ENCODE peak calls at places on chromosome 19, in five cellular contexts. One of them, this sample, is unnamed.

GRCh38 chr19:40225440-40226305 is 816 bp downstream of the CCNP start:
- DNase-seq in body of pancreas: no peak
- DNase-seq in vagina: no peak
- DNase-seq in GM23338: peak; percentile 54
- DNase-seq in heart right ventricle: no peak
- DNase-seq in this sample: no peak

GRCh38 chr19:32354345-32354744 is 8.9 kb downstream of the ZNF507 start:
- DNase-seq in heart right ventricle: no peak
- DNase-seq in GM23338: no peak
- DNase-seq in body of pancreas: no peak
- DNase-seq in vagina: no peak
- DNase-seq in this sample: no peak

GRCh38 chr19:45468803-45469131 is 971 bp downstream of the FOSB start:
- DNase-seq in body of pancreas: no peak
- DNase-seq in heart right ventricle: no peak
- DNase-seq in GM23338: no peak
- DNase-seq in vagina: no peak
- DNase-seq in this sample: no peak

GRCh38 chr19:43290568-43291359 is 21.4 kb upstream of the PSG9 start:
- DNase-seq in GM23338: peak; percentile 32
- DNase-seq in heart right ventricle: no peak
- DNase-seq in body of pancreas: no peak
- DNase-seq in vagina: no peak
- DNase-seq in this sample: no peak

GRCh38 chr19:3548594-3548993 is 8.8 kb downstream of the MFSD12 start:
- DNase-seq in heart right ventricle: no peak
- DNase-seq in vagina: no peak
- DNase-seq in body of pancreas: no peak
- DNase-seq in GM23338: no peak
- DNase-seq in this sample: no peak

GRCh38 chr19:35436477-35437141 is 11.4 kb upstream of the FFAR2 start:
- DNase-seq in heart right ventricle: peak; percentile 26
- DNase-seq in body of pancreas: no peak
- DNase-seq in GM23338: no peak
- DNase-seq in vagina: no peak
- DNase-seq in this sample: no peak

GRCh38 chr19:40524655-40525054 is 52.0 kb upstream of the SHKBP1 start:
- DNase-seq in body of pancreas: no peak
- DNase-seq in heart right ventricle: no peak
- DNase-seq in GM23338: no peak
- DNase-seq in vagina: no peak
- DNase-seq in this sample: no peak

GRCh38 chr19:58498316-58499020 is 13.3 kb downstream of the SLC27A5 start:
- DNase-seq in GM23338: no peak
- DNase-seq in vagina: no peak
- DNase-seq in body of pancreas: peak; percentile 45
- DNase-seq in heart right ventricle: no peak
- DNase-seq in this sample: no peak

GRCh38 chr19:531753-532571 is at the start of gene CDC34:
- DNase-seq in vagina: no peak
- DNase-seq in heart right ventricle: no peak
- DNase-seq in GM23338: no peak
- DNase-seq in body of pancreas: no peak
- DNase-seq in this sample: no peak

GRCh38 chr19:279656-280055 is 11.5 kb downstream of the PLPP2 start:
- DNase-seq in heart right ventricle: no peak
- DNase-seq in GM23338: no peak
- DNase-seq in body of pancreas: no peak
- DNase-seq in vagina: no peak
- DNase-seq in this sample: no peak

GRCh38 chr19:291561-292280 is 518 bp upstream of the PLPP2 start:
- DNase-seq in heart right ventricle: no peak
- DNase-seq in vagina: no peak
- DNase-seq in GM23338: peak; percentile 39
- DNase-seq in body of pancreas: no peak
- DNase-seq in this sample: peak; percentile 47

GRCh38 chr19:33469171-33470039 is 52.2 kb downstream of the PEPD start:
- DNase-seq in vagina: no peak
- DNase-seq in body of pancreas: no peak
- DNase-seq in GM23338: no peak
- DNase-seq in heart right ventricle: no peak
- DNase-seq in this sample: peak; percentile 12

GRCh38 chr19:40754611-40755247 is 3.7 kb downstream of the SNRPA start:
- DNase-seq in vagina: no peak
- DNase-seq in GM23338: no peak
- DNase-seq in body of pancreas: peak; percentile 44
- DNase-seq in heart right ventricle: no peak
- DNase-seq in this sample: no peak

GRCh38 chr19:38953677-38954076 is 21.9 kb downstream of the FBXO17 start:
- DNase-seq in heart right ventricle: no peak
- DNase-seq in body of pancreas: no peak
- DNase-seq in GM23338: no peak
- DNase-seq in vagina: no peak
- DNase-seq in this sample: no peak

GRCh38 chr19:1066748-1067340 is at the start of gene ARHGAP45:
- DNase-seq in heart right ventricle: no peak
- DNase-seq in vagina: no peak
- DNase-seq in GM23338: peak; percentile 68
- DNase-seq in body of pancreas: no peak
- DNase-seq in this sample: no peak

GRCh38 chr19:43674630-43674982 is 4.6 kb upstream of the PLAUR start:
- DNase-seq in vagina: no peak
- DNase-seq in body of pancreas: no peak
- DNase-seq in GM23338: no peak
- DNase-seq in heart right ventricle: peak; percentile 19
- DNase-seq in this sample: no peak

GRCh38 chr19:19552811-19553210 is 14.7 kb downstream of the CILP2 start:
- DNase-seq in vagina: no peak
- DNase-seq in GM23338: peak; percentile 79
- DNase-seq in body of pancreas: no peak
- DNase-seq in heart right ventricle: no peak
- DNase-seq in this sample: no peak

GRCh38 chr19:5893907-5894703 is 9.5 kb downstream of the NDUFA11 start:
- DNase-seq in GM23338: no peak
- DNase-seq in heart right ventricle: peak; percentile 62
- DNase-seq in vagina: no peak
- DNase-seq in body of pancreas: no peak
- DNase-seq in this sample: peak; percentile 87

GRCh38 chr19:46693760-46694159 is 23.2 kb downstream of the PRKD2 start:
- DNase-seq in GM23338: no peak
- DNase-seq in vagina: no peak
- DNase-seq in body of pancreas: no peak
- DNase-seq in heart right ventricle: no peak
- DNase-seq in this sample: no peak

GRCh38 chr19:42420055-42420544 is 7.1 kb downstream of the LIPE start:
- DNase-seq in GM23338: peak; percentile 84
- DNase-seq in heart right ventricle: no peak
- DNase-seq in body of pancreas: peak; percentile 63
- DNase-seq in vagina: no peak
- DNase-seq in this sample: no peak

GRCh38 chr19:42202290-42202867 is 15.1 kb downstream of the DEDD2 start:
- DNase-seq in heart right ventricle: no peak
- DNase-seq in vagina: no peak
- DNase-seq in GM23338: no peak
- DNase-seq in body of pancreas: no peak
- DNase-seq in this sample: no peak

GRCh38 chr19:31506102-31506501 is 156.9 kb upstream of the TSHZ3 start:
- DNase-seq in heart right ventricle: no peak
- DNase-seq in body of pancreas: no peak
- DNase-seq in vagina: peak; percentile 61
- DNase-seq in GM23338: no peak
- DNase-seq in this sample: no peak

GRCh38 chr19:17834350-17835181 is 13.2 kb downstream of the JAK3 start:
- DNase-seq in vagina: no peak
- DNase-seq in GM23338: peak; percentile 74
- DNase-seq in body of pancreas: no peak
- DNase-seq in heart right ventricle: no peak
- DNase-seq in this sample: no peak
- TF ChIP-seq CTCF in vagina: no peak
- TF ChIP-seq CTCF in GM23338: peak; percentile 22
- TF ChIP-seq CTCF in body of pancreas: no peak
- TF ChIP-seq CTCF in heart right ventricle: no peak
- TF ChIP-seq CTCF in this sample: no peak

DNA sequence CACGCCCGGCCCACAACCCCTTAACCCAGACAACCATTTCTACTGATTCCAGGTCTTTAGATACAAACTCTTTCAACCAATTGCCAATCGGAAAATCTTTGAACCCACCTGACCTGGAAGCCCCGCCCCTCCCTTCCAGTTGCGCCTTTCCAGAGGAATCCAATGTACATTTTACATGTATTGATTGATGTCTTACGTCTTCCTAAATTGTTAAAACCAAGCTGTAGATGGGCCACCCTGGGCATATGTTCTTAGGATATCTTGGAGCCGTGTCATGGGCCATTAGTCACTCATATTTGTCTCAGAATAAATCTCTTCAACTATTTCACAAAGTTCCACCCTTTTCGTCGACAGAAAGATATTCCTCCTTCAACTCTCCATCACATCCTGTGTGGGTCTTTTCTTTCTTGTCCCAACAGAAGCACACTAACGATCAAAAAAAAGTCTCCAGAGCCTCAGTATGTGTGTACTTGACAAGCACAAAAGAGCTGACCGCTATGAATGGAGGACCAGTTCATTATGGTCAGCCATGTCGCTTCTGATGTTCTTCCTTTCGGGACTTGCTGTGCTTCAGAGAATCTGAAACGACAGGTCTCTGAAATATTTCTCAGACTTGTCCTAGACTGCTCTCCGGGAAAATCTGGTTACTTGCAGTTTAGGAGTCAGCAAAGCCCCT is 601 bp upstream of the ZNF749 start:
- DNase-seq in heart right ventricle: no peak
- DNase-seq in GM23338: peak; percentile 80
- DNase-seq in body of pancreas: no peak
- DNase-seq in vagina: no peak
- DNase-seq in this sample: no peak
- H3K27ac ChIP-seq in heart right ventricle: peak overlapping the region; percentile 79
- H3K27ac ChIP-seq in GM23338: peak overlapping the region; percentile 71
- H3K27ac ChIP-seq in body of pancreas: no peak overlapping the region
- H3K27ac ChIP-seq in vagina: no peak overlapping the region
- H3K27ac ChIP-seq in this sample: peak overlapping the region; percentile 37

GRCh38 chr19:29873024-29873800 is 61.4 kb downstream of the CCNE1 start:
- DNase-seq in heart right ventricle: peak; percentile 32
- DNase-seq in body of pancreas: peak; percentile 53
- DNase-seq in vagina: no peak
- DNase-seq in GM23338: peak; percentile 81
- DNase-seq in this sample: peak; percentile 49

GRCh38 chr19:29871143-29871542 is 59.4 kb downstream of the CCNE1 start:
- DNase-seq in body of pancreas: no peak
- DNase-seq in vagina: no peak
- DNase-seq in GM23338: no peak
- DNase-seq in heart right ventricle: no peak
- DNase-seq in this sample: no peak

GRCh38 chr19:29875931-29876330 is 64.1 kb downstream of the CCNE1 start:
- DNase-seq in body of pancreas: no peak
- DNase-seq in vagina: no peak
- DNase-seq in GM23338: no peak
- DNase-seq in heart right ventricle: no peak
- DNase-seq in this sample: no peak

GRCh38 chr19:29873801-29874575 is 62.2 kb downstream of the CCNE1 start:
- DNase-seq in heart right ventricle: no peak
- DNase-seq in body of pancreas: no peak
- DNase-seq in vagina: no peak
- DNase-seq in GM23338: no peak
- DNase-seq in this sample: no peak

GRCh38 chr19:29872224-29872731 is 60.5 kb downstream of the CCNE1 start:
- DNase-seq in body of pancreas: no peak
- DNase-seq in heart right ventricle: no peak
- DNase-seq in vagina: no peak
- DNase-seq in GM23338: peak; percentile 65
- DNase-seq in this sample: no peak
- TF ChIP-seq CTCF in body of pancreas: no peak
- TF ChIP-seq CTCF in heart right ventricle: peak; percentile 2
- TF ChIP-seq CTCF in vagina: no peak
- TF ChIP-seq CTCF in GM23338: no peak
- TF ChIP-seq CTCF in this sample: peak; percentile 32

DNA sequence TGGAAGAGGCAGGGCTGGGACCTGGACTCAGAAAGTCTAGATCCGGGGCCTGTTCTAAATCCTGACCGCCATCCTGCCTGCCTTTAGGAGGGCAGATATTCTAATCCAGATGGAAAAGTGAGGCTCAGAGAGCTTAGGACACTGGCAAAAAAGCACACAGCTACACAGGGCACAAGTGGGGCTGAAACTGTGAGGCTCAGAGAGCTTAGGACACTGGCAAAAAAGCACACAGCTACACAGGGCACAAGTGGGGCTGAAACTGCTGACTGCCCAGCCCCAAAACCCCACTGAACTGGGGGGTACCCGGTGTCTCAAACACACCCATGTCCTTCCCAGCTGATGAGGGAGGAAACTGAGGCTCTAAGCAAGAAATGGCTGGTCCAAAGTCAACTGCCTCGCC is 2.0 kb downstream of the AKT1S1 start:
- DNase-seq in GM23338: no peak
- DNase-seq in body of pancreas: no peak
- DNase-seq in heart right ventricle: no peak
- DNase-seq in vagina: no peak
- DNase-seq in this sample: no peak
- H3K27ac ChIP-seq in GM23338: no peak overlapping the region
- H3K27ac ChIP-seq in body of pancreas: peak overlapping the region; percentile 99
- H3K27ac ChIP-seq in heart right ventricle: peak overlapping the region; percentile 98
- H3K27ac ChIP-seq in vagina: peak overlapping the region; percentile 99
- H3K27ac ChIP-seq in this sample: no peak overlapping the region

DNA sequence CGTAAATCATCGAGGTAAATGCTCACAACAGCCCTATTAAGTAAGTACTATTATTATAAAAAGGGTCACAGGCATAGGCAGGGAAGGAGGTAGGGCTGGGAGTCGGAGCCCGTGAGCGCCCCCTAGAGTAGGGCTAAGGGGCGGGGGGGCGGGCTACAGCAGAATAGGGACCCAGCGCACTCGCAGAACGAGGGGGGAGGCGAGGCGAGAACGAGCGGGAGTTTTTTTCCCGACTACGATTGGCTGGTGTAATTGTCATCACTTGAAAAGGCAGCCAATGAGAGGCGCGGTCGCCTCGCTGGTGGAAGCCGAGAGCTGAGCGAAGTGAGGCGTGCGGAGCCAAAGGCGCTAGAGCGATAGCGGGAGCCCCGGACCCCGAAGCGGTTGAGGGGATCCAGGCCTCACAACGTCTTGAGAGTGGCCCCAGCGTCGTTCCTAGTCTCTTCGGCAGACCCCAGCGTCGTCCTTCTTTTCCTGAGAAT is 24.2 kb downstream of the KEAP1 start:
- DNase-seq in vagina: no peak
- DNase-seq in heart right ventricle: peak; percentile 94
- DNase-seq in GM23338: peak; percentile 98
- DNase-seq in body of pancreas: peak; percentile 93
- DNase-seq in this sample: peak; percentile 94
- TF ChIP-seq CTCF in vagina: no peak
- TF ChIP-seq CTCF in heart right ventricle: peak; percentile 94
- TF ChIP-seq CTCF in GM23338: peak; percentile 41
- TF ChIP-seq CTCF in body of pancreas: peak; percentile 27
- TF ChIP-seq CTCF in this sample: peak; percentile 85

GRCh38 chr19:7915250-7916136 is 863 bp downstream of the TGFBR3L start:
- DNase-seq in GM23338: no peak
- DNase-seq in body of pancreas: no peak
- DNase-seq in vagina: no peak
- DNase-seq in heart right ventricle: no peak
- DNase-seq in this sample: no peak
- H3K27ac ChIP-seq in GM23338: no peak overlapping the region
- H3K27ac ChIP-seq in body of pancreas: no peak overlapping the region
- H3K27ac ChIP-seq in vagina: peak overlapping the region; percentile 63
- H3K27ac ChIP-seq in heart right ventricle: no peak overlapping the region
- H3K27ac ChIP-seq in this sample: no peak overlapping the region

This sample was measured in heart left ventricle.